ENCODE peak calls at places on chromosomes 11 and 22, in four cellular contexts. H is HepG2, X is HCT116, S is K562. J is an unnamed sample.

GRCh38 chr11:125315088-125315740 is 150.7 kb downstream of the PKNOX2 start:
- DNase-seq in H (no peak), X (no peak), S (no peak), J (no peak)

GRCh38 chr11:109795234-109795633 is 298.0 kb upstream of the ZC3H12C start:
- DNase-seq in H (no peak), X (no peak), S (no peak), J (no peak)

GRCh38 chr11:72901374-72901773 is 87.2 kb downstream of the ATG16L2 start:
- DNase-seq in H (no peak), X (no peak), S (no peak), J (no peak)

GRCh38 chr22:18983120-18983651 is 47.1 kb upstream of the PRODH start:
- DNase-seq in H (no peak), X (no peak), S (peak), J (no peak)

GRCh38 chr11:65555693-65556231 is 2.4 kb downstream of the LTBP3 start:
- DNase-seq in H (peak), X (peak), S (peak), J (no peak)

GRCh38 chr22:36375071-36375980 is 12.4 kb downstream of the MYH9 start:
- DNase-seq in H (no peak), X (no peak), S (no peak), J (no peak)

GRCh38 chr22:27377501-27377900 is 424.1 kb downstream of the MN1 start:
- DNase-seq in H (no peak), X (no peak), S (no peak), J (peak)

GRCh38 chr11:72927380-72927779 is 113.2 kb downstream of the ATG16L2 start:
- DNase-seq in H (no peak), X (no peak), S (no peak), J (no peak)

GRCh38 chr11:31974737-31975136 is 116.1 kb upstream of the RCN1 start:
- DNase-seq in H (no peak), X (peak), S (no peak), J (no peak)

GRCh38 chr22:28934026-28934425 is 50.7 kb downstream of the ZNRF3 start:
- DNase-seq in H (no peak), X (no peak), S (no peak), J (no peak)

GRCh38 chr11:3614742-3615171 is 27.0 kb downstream of the ART5 start:
- DNase-seq in H (no peak), X (no peak), S (no peak), J (no peak)

GRCh38 chr11:88508808-88509581 is 171.5 kb upstream of the CTSC start:
- DNase-seq in H (no peak), X (no peak), S (no peak), J (no peak)

GRCh38 chr11:127733552-127733951 is 733.0 kb upstream of the KIRREL3 start:
- DNase-seq in H (no peak), X (no peak), S (no peak), J (peak)

GRCh38 chr11:128535468-128536457 is 51.6 kb downstream of the ETS1 start:
- DNase-seq in H (no peak), X (no peak), S (no peak), J (no peak)

GRCh38 chr11:114771172-114771571 is 92.8 kb downstream of the NXPE2 start:
- DNase-seq in H (no peak), X (no peak), S (no peak), J (no peak)

GRCh38 chr11:32643526-32643925 is 59.9 kb downstream of the EIF3M start:
- DNase-seq in H (no peak), X (no peak), S (no peak), J (no peak)

GRCh38 chr11:65134952-65135632 is 773 bp upstream of the SYVN1 start:
- DNase-seq in H (peak), X (peak), S (peak), J (peak)

GRCh38 chr11:117428856-117429229 is 101.2 kb downstream of the CEP164 start:
- DNase-seq in H (no peak), X (no peak), S (peak), J (no peak)

GRCh38 chr11:86209806-86210657 is 34.5 kb upstream of the EED start:
- DNase-seq in H (peak), X (no peak), S (no peak), J (no peak)

GRCh38 chr11:133821776-133822175 is 23.5 kb downstream of the SPATA19 start:
- DNase-seq in H (peak), X (peak), S (peak), J (peak)

GRCh38 chr11:614091-614582 is 1.6 kb downstream of the IRF7 start:
- DNase-seq in H (no peak), X (no peak), S (no peak), J (no peak)

GRCh38 chr22:20117656-20118571 is 888 bp upstream of the TRMT2A start:
- DNase-seq in H (no peak), X (no peak), S (peak), J (peak)

GRCh38 chr11:11179239-11179638 is 173.8 kb downstream of the CSNK2A3 start:
- DNase-seq in H (no peak), X (peak), S (no peak), J (no peak)

GRCh38 chr11:105489431-105489830 is 120.4 kb upstream of the GRIA4 start:
- DNase-seq in H (no peak), X (no peak), S (no peak), J (peak)

GRCh38 chr11:60251485-60252207 is 8.7 kb upstream of the MS4A4E start:
- DNase-seq in H (peak), X (peak), S (peak), J (peak)

GRCh38 chr11:64987998-64988854 is 8.5 kb downstream of the BATF2 start:
- DNase-seq in H (no peak), X (no peak), S (no peak), J (no peak)

GRCh38 chr22:31734512-31734911 is 15.4 kb downstream of the PRR14L start:
- DNase-seq in H (peak), X (no peak), S (no peak), J (no peak)
- TF ChIP-seq JUND in H (no peak), X (no peak), S (no peak), J (no peak)

DNA sequence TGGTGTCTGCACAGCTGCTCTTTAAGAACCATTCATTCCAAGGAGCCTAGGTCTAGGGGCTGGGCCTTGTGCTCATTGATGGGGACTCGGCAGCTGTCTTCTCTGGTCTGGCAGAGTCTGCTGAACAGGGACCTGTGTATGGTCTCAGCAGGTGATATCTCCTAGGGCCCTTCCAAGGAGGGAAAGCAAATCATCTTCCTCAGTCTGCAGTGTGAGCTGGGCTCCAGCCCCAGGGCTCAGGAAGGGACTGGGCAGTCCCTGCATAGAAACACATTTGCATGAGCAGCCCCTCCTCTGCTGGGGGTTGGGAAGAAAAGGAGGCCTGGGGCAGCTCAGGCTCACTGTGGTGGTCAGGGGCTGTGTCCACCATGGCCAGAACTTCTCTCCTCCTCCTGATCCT is 66.0 kb upstream of the VPREB1 start:
- DNase-seq in H (no peak), X (no peak), S (no peak), J (no peak)
- TF ChIP-seq JUND in H (no peak), X (no peak), S (no peak), J (no peak)

GRCh38 chr11:30960387-30960992 is 374.3 kb upstream of the MPPED2 start:
- DNase-seq in H (peak), X (peak), S (no peak), J (peak)
- TF ChIP-seq JUND in H (no peak), X (no peak), S (no peak), J (no peak)

GRCh38 chr11:44870142-44870541 is 80.5 kb downstream of the TP53I11 start:
- DNase-seq in H (no peak), X (no peak), S (no peak), J (no peak)
- TF ChIP-seq JUND in H (no peak), X (no peak), S (no peak), J (no peak)

GRCh38 chr11:34466802-34467488 is 28.2 kb downstream of the CAT start:
- DNase-seq in H (no peak), X (no peak), S (no peak), J (no peak)

GRCh38 chr11:34464591-34465036 is 25.9 kb downstream of the CAT start:
- DNase-seq in H (no peak), X (no peak), S (no peak), J (no peak)

GRCh38 chr11:34473603-34474169 is 35.0 kb downstream of the CAT start:
- DNase-seq in H (no peak), X (no peak), S (no peak), J (no peak)

GRCh38 chr11:34468209-34468841 is 29.6 kb downstream of the CAT start:
- DNase-seq in H (peak), X (peak), S (peak), J (peak)
- TF ChIP-seq JUND in H (no peak), X (no peak), S (no peak), J (no peak)

DNA sequence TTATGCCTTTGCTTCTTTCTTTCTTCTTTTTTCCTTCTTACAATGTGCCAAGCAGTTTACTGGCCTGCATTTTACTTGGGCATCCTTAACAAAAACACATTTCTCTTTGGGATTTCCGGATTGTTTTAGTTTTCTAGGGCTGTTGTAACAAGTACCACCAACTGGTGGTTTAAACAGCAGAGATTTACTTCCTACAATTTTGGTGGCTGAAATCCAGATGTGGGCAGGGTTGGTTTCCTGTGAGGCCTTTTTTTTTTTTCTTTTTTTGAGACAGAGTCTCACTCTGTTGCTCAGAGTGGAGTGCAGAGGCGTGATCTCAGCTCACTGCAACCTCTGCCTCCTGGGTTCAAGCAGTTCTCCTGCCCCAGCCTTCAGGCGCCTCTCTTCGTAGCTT is 45.8 kb upstream of the OR4B1 start:
- DNase-seq in H (no peak), X (no peak), S (no peak), J (no peak)
- TF ChIP-seq JUND in H (no peak), X (no peak), S (no peak), J (no peak)

GRCh38 chr11:36312593-36312990 is 16.5 kb downstream of the PRR5L start:
- DNase-seq in H (no peak), X (no peak), S (no peak), J (no peak)

GRCh38 chr11:36313750-36314500 is 17.8 kb downstream of the PRR5L start:
- DNase-seq in H (no peak), X (no peak), S (no peak), J (no peak)

GRCh38 chr11:36311926-36312592 is 16.0 kb downstream of the PRR5L start:
- DNase-seq in H (no peak), X (no peak), S (no peak), J (no peak)

GRCh38 chr11:36316049-36316448 is 20.0 kb downstream of the PRR5L start:
- DNase-seq in H (no peak), X (no peak), S (no peak), J (no peak)

DNA sequence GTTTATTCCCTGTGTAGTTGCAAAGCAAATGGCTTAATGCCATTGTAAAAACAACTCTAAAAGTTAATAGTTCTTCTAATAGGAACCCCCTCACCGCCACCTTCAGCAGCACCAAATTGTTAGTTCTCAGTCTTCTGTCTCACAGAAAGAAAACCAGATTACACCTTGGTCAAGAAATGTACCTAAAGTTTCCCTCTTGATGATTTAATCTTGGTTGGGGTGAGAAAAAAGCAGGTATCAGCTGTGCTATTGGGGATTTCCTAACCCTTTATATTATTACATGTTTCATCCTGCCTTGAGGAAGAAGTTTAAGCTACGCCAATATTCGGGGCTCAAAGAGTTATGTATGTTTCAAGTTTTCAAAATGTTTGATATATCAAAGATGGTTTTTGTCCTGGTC is 17.0 kb downstream of the PRR5L start:
- DNase-seq in H (no peak), X (no peak), S (no peak), J (no peak)
- TF ChIP-seq JUND in H (no peak), X (no peak), S (no peak), J (no peak)

GRCh38 chr11:94103476-94103875 is 25.2 kb upstream of the PANX1 start:
- DNase-seq in H (no peak), X (no peak), S (no peak), J (no peak)

GRCh38 chr11:94104734-94105133 is 23.9 kb upstream of the PANX1 start:
- DNase-seq in H (no peak), X (no peak), S (no peak), J (no peak)

DNA sequence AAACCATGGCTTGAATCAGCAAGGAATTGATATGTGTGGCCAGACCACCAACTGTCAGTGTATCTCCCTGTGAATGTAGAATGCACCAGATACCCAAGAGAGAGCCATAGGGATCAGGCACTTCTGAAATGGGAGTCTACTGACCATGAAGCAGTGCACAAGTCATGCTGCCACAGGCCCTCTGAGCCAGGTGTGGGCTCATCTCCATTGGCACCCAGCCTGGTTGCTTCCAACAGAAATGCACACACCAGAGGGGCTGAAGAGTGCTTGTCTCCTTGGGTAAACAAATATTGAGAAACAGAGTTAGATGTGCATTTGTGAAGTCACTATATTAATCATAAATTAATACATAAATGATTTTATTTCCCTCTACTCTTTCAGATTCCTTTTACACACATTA is 28.4 kb upstream of the PANX1 start:
- DNase-seq in H (no peak), X (no peak), S (no peak), J (no peak)
- TF ChIP-seq JUND in H (no peak), X (no peak), S (no peak), J (no peak)

GRCh38 chr11:112226062-112226921 is at the start of gene PTS:
- DNase-seq in H (peak), X (peak), S (peak), J (peak)
- TF ChIP-seq JUND in H (peak), X (no peak), S (no peak), J (no peak)

J was measured in T47D.